ENCODE peak calls at places on chromosomes 2 and 18, in seven cellular contexts. G, N, T, Q, A, R and U are unnamed samples.

GRCh38 chr2:142857247-142858154 is 20.0 kb upstream of the KYNU start:
- DNase-seq in A (no peak), Q (no peak), N (no peak), R (no peak), T (no peak), G (no peak), U (peak; percentile 70)

GRCh38 chr2:17772532-17772931 is 18.6 kb downstream of the GEN1 start:
- DNase-seq in R (no peak), N (no peak), A (no peak), T (no peak), G (no peak), Q (no peak), U (no peak)

GRCh38 chr2:131801210-131801744 is 273.6 kb downstream of the CCDC74A start:
- DNase-seq in N (no peak), T (no peak), A (peak; percentile 15), Q (no peak), G (no peak), R (no peak), U (no peak)

GRCh38 chr2:225097035-225097434 is 54.8 kb upstream of the DOCK10 start:
- DNase-seq in N (no peak), Q (no peak), T (no peak), R (no peak), G (no peak), A (no peak), U (no peak)

GRCh38 chr2:222372993-222373392 is 51.4 kb upstream of the SGPP2 start:
- DNase-seq in R (no peak), G (no peak), N (no peak), A (no peak), Q (no peak), T (no peak), U (no peak)

GRCh38 chr18:11728247-11728646 is 39.2 kb downstream of the GNAL start:
- DNase-seq in G (peak; percentile 8), A (no peak), Q (peak; percentile 14), R (no peak), T (no peak), N (no peak), U (no peak)

GRCh38 chr2:148643421-148643820 is 1.1 kb upstream of the EPC2 start:
- DNase-seq in T (no peak), R (peak; percentile 64), G (no peak), A (no peak), Q (no peak), N (no peak), U (no peak)

GRCh38 chr2:134320930-134321329 is 67.1 kb downstream of the MGAT5 start:
- DNase-seq in Q (no peak), A (no peak), N (no peak), T (no peak), R (no peak), G (no peak), U (no peak)

GRCh38 chr2:60872510-60872928 is 8.9 kb upstream of the REL start:
- DNase-seq in G (no peak), T (no peak), N (no peak), R (peak; percentile 42), Q (no peak), A (no peak), U (no peak)

GRCh38 chr2:224802407-224802806 is 86.2 kb upstream of the CCDC195 start:
- DNase-seq in Q (no peak), A (no peak), N (no peak), T (no peak), G (no peak), R (no peak), U (no peak)

GRCh38 chr18:22467760-22468553 is 50.2 kb upstream of the CTAGE1 start:
- DNase-seq in Q (no peak), N (peak; percentile 39), R (no peak), T (no peak), G (peak; percentile 83), A (no peak), U (no peak)

GRCh38 chr18:31325051-31325450 is 7.1 kb downstream of the DSG1 start:
- DNase-seq in Q (no peak), T (no peak), G (no peak), R (no peak), A (no peak), N (no peak), U (no peak)

GRCh38 chr2:5111581-5111980 is 580.6 kb upstream of the SOX11 start:
- DNase-seq in Q (no peak), R (no peak), N (no peak), G (no peak), A (peak; percentile 52), T (no peak), U (no peak)

GRCh38 chr2:239239607-239240479 is 161.0 kb downstream of the HDAC4 start:
- DNase-seq in N (no peak), G (no peak), R (no peak), T (no peak), Q (no peak), A (peak; percentile 76), U (no peak)

GRCh38 chr2:6759689-6760088 is 106.0 kb downstream of the CMPK2 start:
- DNase-seq in R (no peak), Q (no peak), G (no peak), N (no peak), T (no peak), A (no peak), U (no peak)

GRCh38 chr2:186614373-186614772 is 24.5 kb downstream of the ITGAV start:
- DNase-seq in R (no peak), T (no peak), G (no peak), Q (no peak), A (no peak), N (no peak), U (no peak)

GRCh38 chr2:186617771-186618170 is 27.9 kb downstream of the ITGAV start:
- DNase-seq in N (no peak), Q (no peak), R (no peak), T (no peak), A (no peak), G (no peak), U (no peak)

GRCh38 chr2:186611526-186611925 is 21.7 kb downstream of the ITGAV start:
- DNase-seq in Q (no peak), T (no peak), R (no peak), N (no peak), A (no peak), G (no peak), U (no peak)

GRCh38 chr2:186612555-186613440 is 22.9 kb downstream of the ITGAV start:
- DNase-seq in A (no peak), G (no peak), T (no peak), Q (no peak), R (no peak), N (no peak), U (no peak)

GRCh38 chr2:186617186-186617585 is 27.3 kb downstream of the ITGAV start:
- DNase-seq in N (no peak), G (no peak), R (no peak), A (no peak), T (no peak), Q (no peak), U (no peak)
- TF ChIP-seq JUND in N (no peak), G (no peak), R (no peak), A (no peak), T (no peak), Q (no peak), U (no peak)

GRCh38 chr18:63162271-63163014 is 157.1 kb downstream of the BCL2 start:
- DNase-seq in R (peak; percentile 80), Q (no peak), A (no peak), T (no peak), G (no peak), N (no peak), U (no peak)
- TF ChIP-seq JUND in R (no peak), Q (no peak), A (no peak), T (no peak), G (no peak), N (no peak), U (no peak)

GRCh38 chr2:28678944-28679343 is 72.7 kb upstream of the PPP1CB start:
- DNase-seq in N (no peak), G (no peak), A (no peak), T (no peak), R (no peak), Q (no peak), U (no peak)

GRCh38 chr2:28681216-28681981 is 70.2 kb upstream of the PPP1CB start:
- DNase-seq in R (peak; percentile 62), N (no peak), Q (no peak), A (no peak), G (no peak), T (no peak), U (no peak)

GRCh38 chr2:28680657-28681056 is 71.0 kb upstream of the PPP1CB start:
- DNase-seq in Q (no peak), A (no peak), T (no peak), G (no peak), N (no peak), R (no peak), U (no peak)

GRCh38 chr2:28676153-28676835 is 75.3 kb upstream of the PPP1CB start:
- DNase-seq in R (no peak), T (no peak), N (no peak), A (no peak), G (no peak), Q (no peak), U (no peak)

DNA sequence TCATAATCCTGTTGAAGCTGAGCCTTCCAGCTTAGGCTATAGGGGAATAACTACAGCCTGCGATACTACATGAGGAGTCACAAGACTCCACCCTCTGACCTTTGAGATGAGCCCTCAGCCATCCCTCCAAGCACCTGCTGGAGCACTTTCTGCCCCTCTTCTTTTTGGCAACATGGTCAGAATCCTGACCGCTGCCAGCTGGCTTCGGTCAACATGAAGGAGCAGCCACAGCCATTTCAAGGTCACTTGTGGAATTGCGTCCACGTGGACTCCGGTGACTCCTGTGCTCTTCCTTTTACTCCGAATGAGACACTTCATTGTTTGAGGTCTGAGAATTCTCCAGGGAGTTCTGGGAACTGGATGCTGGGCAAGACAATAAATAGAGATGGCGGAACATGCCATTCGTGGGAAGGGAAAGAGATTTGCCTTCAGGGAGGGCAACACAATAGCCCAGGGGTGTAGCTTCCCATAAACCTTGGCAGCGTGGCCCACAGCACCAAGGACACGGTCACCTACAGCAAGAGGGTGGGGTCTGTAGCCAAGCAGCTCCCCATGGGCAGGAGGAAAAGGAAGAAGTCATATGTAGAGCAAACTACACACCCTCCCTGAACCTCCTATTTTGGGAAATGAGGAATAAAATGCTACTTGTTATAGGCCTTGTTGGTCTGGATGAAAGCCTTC is 73.3 kb upstream of the PPP1CB start:
- DNase-seq in N (no peak), T (no peak), Q (no peak), R (no peak), A (no peak), G (no peak), U (no peak)
- TF ChIP-seq JUND in N (no peak), T (no peak), Q (no peak), R (no peak), A (no peak), G (no peak), U (no peak)

GRCh38 chr2:172333626-172334330 is 93.6 kb upstream of the ITGA6 start:
- DNase-seq in N (no peak), T (no peak), Q (no peak), R (no peak), A (no peak), G (no peak), U (no peak)
- TF ChIP-seq JUND in N (no peak), T (no peak), Q (no peak), R (no peak), A (no peak), G (no peak), U (no peak)